ENCODE peak calls at places on chromosomes 7 and 10, in ten cellular contexts. Z, F, V, M, U, S, B, O, X and D are unnamed samples.

GRCh38 chr10:115278294-115278693 is 185.1 kb downstream of the ATRNL1 start:
- DNase-seq in Z (no peak), F (no peak), V (no peak), M (no peak), U (no peak), S (no peak), B (no peak), O (no peak), X (no peak), D (no peak)

GRCh38 chr10:29735628-29736324 is 101.0 kb upstream of the SVIL start:
- DNase-seq in Z (peak; percentile 60), F (peak; percentile 93), V (peak; percentile 55), M (peak; percentile 96), U (peak; percentile 50), S (peak; percentile 84), B (peak; percentile 80), O (peak; percentile 85), X (peak; percentile 92), D (peak; percentile 83)

GRCh38 chr10:43816351-43817321 is 168.0 kb upstream of the ZNF32 start:
- DNase-seq in Z (peak; percentile 97), F (peak; percentile 73), V (no peak), M (peak; percentile 35), U (no peak), S (peak; percentile 29), B (no peak), O (peak; percentile 93), X (peak; percentile 61), D (peak; percentile 93)

GRCh38 chr7:130071701-130072622 is 1.6 kb downstream of the KLHDC10 start:
- DNase-seq in Z (peak; percentile 91), F (peak; percentile 73), V (peak; percentile 43), M (peak; percentile 80), U (peak; percentile 75), S (peak; percentile 63), B (peak; percentile 40), O (peak; percentile 74), X (peak; percentile 60), D (peak; percentile 62)

GRCh38 chr10:4652111-4653010 is 173.6 kb upstream of the AKR1E2 start:
- DNase-seq in Z (no peak), F (peak; percentile 4), V (no peak), M (no peak), U (no peak), S (no peak), B (no peak), O (no peak), X (no peak), D (peak; percentile 61)

GRCh38 chr10:24784061-24784460 is 60.4 kb upstream of the ARHGAP21 start:
- DNase-seq in Z (no peak), F (no peak), V (no peak), M (no peak), U (no peak), S (no peak), B (no peak), O (no peak), X (no peak), D (no peak)

GRCh38 chr10:78907458-78908211 is 161.1 kb upstream of the ZMIZ1 start:
- DNase-seq in Z (no peak), F (no peak), V (no peak), M (peak; percentile 55), U (no peak), S (no peak), B (no peak), O (no peak), X (no peak), D (no peak)

GRCh38 chr7:23598321-23598720 is 1.1 kb downstream of the CCDC126 start:
- DNase-seq in Z (no peak), F (no peak), V (no peak), M (peak; percentile 56), U (no peak), S (no peak), B (no peak), O (no peak), X (no peak), D (no peak)

GRCh38 chr10:93336110-93336509 is 146.0 kb downstream of the MYOF start:
- DNase-seq in Z (no peak), F (no peak), V (no peak), M (no peak), U (no peak), S (no peak), B (no peak), O (no peak), X (no peak), D (no peak)

GRCh38 chr7:141094336-141095070 is 20.6 kb downstream of the TMEM178B start:
- DNase-seq in Z (no peak), F (no peak), V (no peak), M (no peak), U (no peak), S (no peak), B (no peak), O (no peak), X (no peak), D (no peak)

GRCh38 chr7:45026984-45027773 is 27.2 kb downstream of the CCM2 start:
- DNase-seq in Z (peak; percentile 10), F (no peak), V (no peak), M (no peak), U (no peak), S (no peak), B (no peak), O (peak; percentile 72), X (no peak), D (peak; percentile 35)

GRCh38 chr7:45197461-45197860 is 39.9 kb downstream of the RAMP3 start:
- DNase-seq in Z (no peak), F (no peak), V (no peak), M (no peak), U (no peak), S (no peak), B (no peak), O (no peak), X (no peak), D (no peak)

GRCh38 chr10:24617771-24618396 is 105.8 kb downstream of the ARHGAP21 start:
- DNase-seq in Z (peak; percentile 57), F (peak; percentile 11), V (no peak), M (peak; percentile 91), U (peak; percentile 24), S (peak; percentile 51), B (no peak), O (peak; percentile 55), X (peak; percentile 66), D (peak; percentile 57)

GRCh38 chr7:25216837-25217236 is 11.4 kb downstream of the NPVF start:
- DNase-seq in Z (peak; percentile 58), F (peak; percentile 53), V (peak; percentile 9), M (no peak), U (peak; percentile 35), S (no peak), B (no peak), O (no peak), X (no peak), D (no peak)

GRCh38 chr7:21914671-21915070 is 31.0 kb downstream of the CDCA7L start:
- DNase-seq in Z (no peak), F (no peak), V (no peak), M (no peak), U (no peak), S (no peak), B (no peak), O (no peak), X (no peak), D (no peak)

DNA sequence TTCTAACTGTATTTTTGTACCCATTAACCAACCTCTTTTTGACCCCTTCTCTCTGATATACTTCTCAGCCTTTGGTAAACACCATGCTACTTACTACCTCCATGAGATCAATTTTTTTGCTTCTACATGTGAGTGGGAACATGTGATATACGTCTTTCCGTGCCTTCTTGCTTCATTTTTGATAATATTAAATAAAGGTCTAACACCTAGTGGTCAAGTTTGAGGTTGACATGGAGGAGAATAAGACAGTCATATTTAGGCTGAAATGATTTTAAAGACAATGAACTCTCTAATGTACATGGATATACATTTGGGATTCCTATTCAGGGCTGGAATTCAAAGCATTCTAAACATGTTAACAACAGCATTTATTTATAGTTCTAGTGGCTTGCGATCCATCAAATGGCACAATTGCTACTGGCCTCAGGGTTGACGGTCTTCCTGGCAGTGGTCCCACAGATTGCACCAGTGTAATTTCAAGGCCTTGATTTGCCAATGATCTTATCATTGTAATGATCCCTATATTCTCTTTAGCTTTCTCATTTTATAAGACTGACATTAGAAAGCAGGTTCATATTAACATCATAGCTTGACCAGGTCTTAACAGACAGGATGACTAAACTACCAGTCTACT is 315.9 kb upstream of the ETV1 start:
- DNase-seq in Z (no peak), F (no peak), V (no peak), M (no peak), U (no peak), S (peak; percentile 25), B (no peak), O (no peak), X (no peak), D (no peak)
- TF ChIP-seq CTCF in Z (no peak), F (no peak), V (peak; percentile 2), M (peak; percentile 62), U (no peak), S (peak; percentile 17), B (no peak), O (no peak), X (no peak), D (no peak)

DNA sequence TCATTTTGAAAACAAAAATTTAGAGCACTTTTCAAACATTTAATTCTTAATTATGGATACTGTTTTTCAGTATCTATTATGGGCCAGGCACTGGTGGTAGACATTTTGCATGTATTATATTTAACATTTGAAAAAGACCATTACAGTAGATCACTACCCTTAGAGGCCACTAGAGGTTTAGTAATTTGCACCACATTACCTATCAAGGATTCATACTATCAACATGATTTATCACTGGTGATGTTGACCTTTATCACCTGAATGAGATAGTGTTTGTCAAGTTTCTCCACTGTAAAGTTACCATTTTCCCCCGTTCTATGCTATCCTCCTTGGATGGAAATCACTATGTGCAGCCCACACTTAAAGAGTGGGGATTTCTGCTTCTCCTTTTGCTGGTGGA is 4.4 kb upstream of the SNX13 start:
- DNase-seq in Z (no peak), F (no peak), V (no peak), M (no peak), U (no peak), S (no peak), B (no peak), O (no peak), X (no peak), D (no peak)
- TF ChIP-seq CTCF in Z (peak; percentile 10), F (no peak), V (no peak), M (peak; percentile 60), U (peak; percentile 25), S (no peak), B (no peak), O (no peak), X (peak; percentile 20), D (peak; percentile 22)

DNA sequence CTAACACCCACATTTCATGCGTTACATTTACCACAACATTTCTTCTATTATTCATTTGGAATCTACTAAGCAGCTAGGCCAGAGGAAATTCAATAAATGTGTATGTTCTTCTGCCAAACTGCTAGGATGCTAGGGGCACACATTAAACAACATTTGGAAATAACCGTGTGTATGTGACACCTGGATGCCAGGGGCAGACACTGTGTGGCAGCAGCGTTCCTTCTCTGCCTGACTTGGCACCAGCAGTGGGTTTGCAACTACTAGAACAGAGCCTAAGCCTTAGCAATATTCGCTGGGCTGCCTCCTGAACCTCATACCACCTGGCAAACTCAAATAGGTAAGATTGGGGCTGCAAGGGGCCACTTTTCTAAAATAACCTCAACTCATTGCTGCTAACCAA is 182.1 kb downstream of the CHCHD3 start:
- DNase-seq in Z (no peak), F (no peak), V (no peak), M (no peak), U (no peak), S (peak; percentile 12), B (no peak), O (no peak), X (no peak), D (no peak)
- TF ChIP-seq CTCF in Z (peak; percentile 1), F (peak; percentile 31), V (no peak), M (peak; percentile 16), U (peak; percentile 24), S (peak; percentile 25), B (no peak), O (peak; percentile 40), X (no peak), D (no peak)

GRCh38 chr10:75400163-75400768 is 1.3 kb downstream of the ZNF503 start:
- DNase-seq in Z (peak; percentile 32), F (peak; percentile 56), V (no peak), M (no peak), U (no peak), S (no peak), B (no peak), O (no peak), X (no peak), D (peak; percentile 20)
- TF ChIP-seq CTCF in Z (no peak), F (no peak), V (no peak), M (no peak), U (peak; percentile 54), S (no peak), B (no peak), O (no peak), X (no peak), D (no peak)